ENCODE peak calls at places on chromosome 12, in eight cellular contexts. U is tibial artery, C is astrocyte of the hippocampus, I is AG04450, N is HuH-7.5, K is GM06990, Q is pons, B is NCI-H524. F is an unnamed sample.

GRCh38 chr12:120688527-120689071 is 1.6 kb downstream of the MLEC start:
- DNase-seq in B (no peak), I (no peak), N (no peak), K (no peak), Q (peak), C (peak), U (no peak), F (no peak)

GRCh38 chr12:104921340-104921739 is 36.8 kb downstream of the SLC41A2 start:
- DNase-seq in Q (no peak), U (no peak), B (no peak), I (no peak), N (no peak), C (no peak), K (no peak), F (no peak)

GRCh38 chr12:75289678-75290200 is 40.4 kb downstream of the CAPS2 start:
- DNase-seq in K (no peak), B (no peak), C (peak), N (no peak), I (no peak), Q (peak), U (no peak), F (no peak)

GRCh38 chr12:122545855-122546254 is 18.8 kb downstream of the KNTC1 start:
- DNase-seq in N (no peak), B (no peak), Q (no peak), U (no peak), C (no peak), I (no peak), K (peak), F (no peak)

GRCh38 chr12:43336962-43337555 is 214.9 kb downstream of the ADAMTS20 start:
- DNase-seq in U (no peak), K (no peak), I (no peak), C (peak), B (no peak), N (no peak), Q (peak), F (no peak)

GRCh38 chr12:11630046-11630706 is 19.3 kb upstream of the ETV6 start:
- DNase-seq in N (no peak), K (no peak), C (peak), B (peak), I (no peak), Q (no peak), U (no peak), F (no peak)

GRCh38 chr12:103561174-103561573 is 25.9 kb upstream of the STAB2 start:
- DNase-seq in N (no peak), Q (no peak), K (no peak), B (no peak), C (peak), U (no peak), I (no peak), F (no peak)

GRCh38 chr12:103326190-103326589 is 169.6 kb downstream of the C12orf42 start:
- DNase-seq in C (no peak), B (no peak), K (no peak), U (no peak), N (peak), I (no peak), Q (no peak), F (no peak)

GRCh38 chr12:63103489-63104131 is 47.4 kb downstream of the AVPR1A start:
- DNase-seq in Q (peak), U (no peak), N (no peak), K (no peak), C (peak), B (no peak), I (no peak), F (no peak)

GRCh38 chr12:120725659-120726509 is at the start of gene ACADS:
- DNase-seq in K (peak), U (peak), B (peak), N (peak), C (peak), Q (peak), I (peak), F (peak)

GRCh38 chr12:990649-991349 is at the start of gene ERC1:
- DNase-seq in I (peak), B (peak), C (peak), N (peak), K (peak), Q (peak), U (peak), F (peak)

GRCh38 chr12:120216742-120217595 is 16.1 kb upstream of the RPLP0 start:
- DNase-seq in I (no peak), K (no peak), B (no peak), N (no peak), C (no peak), Q (no peak), U (no peak), F (no peak)

GRCh38 chr12:25835385-25835784 is 123.1 kb upstream of the RASSF8 start:
- DNase-seq in C (no peak), I (no peak), N (no peak), Q (no peak), B (no peak), U (no peak), K (no peak), F (no peak)

GRCh38 chr12:85036241-85036707 is at the start of the genes LRRIQ1 and TSPAN19:
- DNase-seq in I (peak), B (peak), K (peak), N (peak), C (peak), Q (peak), U (peak), F (peak)

GRCh38 chr12:64169999-64170398 is 52.1 kb downstream of the KICS2 start:
- DNase-seq in C (peak), N (no peak), U (no peak), B (no peak), K (no peak), I (no peak), Q (no peak), F (no peak)

GRCh38 chr12:88303335-88303734 is 161.2 kb downstream of the TMTC3 start:
- DNase-seq in N (no peak), K (no peak), C (no peak), U (no peak), Q (no peak), B (no peak), I (no peak), F (no peak)

GRCh38 chr12:56229082-56229481 is 769 bp upstream of the SLC39A5 start:
- DNase-seq in U (no peak), N (no peak), K (no peak), Q (no peak), B (no peak), I (no peak), C (no peak), F (no peak)

GRCh38 chr12:51082561-51083139 is 746 bp downstream of the CSRNP2 start:
- DNase-seq in U (no peak), Q (peak), B (peak), C (peak), I (no peak), K (no peak), N (peak), F (peak)

GRCh38 chr12:67475725-67476124 is 172.8 kb upstream of the DYRK2 start:
- DNase-seq in Q (no peak), B (no peak), I (no peak), U (no peak), N (no peak), K (no peak), C (no peak), F (no peak)

GRCh38 chr12:58819945-58820344 is 100.4 kb downstream of the LRIG3 start:
- DNase-seq in K (no peak), I (no peak), U (no peak), N (no peak), C (peak), Q (no peak), B (no peak), F (no peak)

GRCh38 chr12:40292788-40293429 is 68.1 kb downstream of the LRRK2 start:
- DNase-seq in U (no peak), C (no peak), B (no peak), N (no peak), K (no peak), I (no peak), Q (no peak), F (no peak)

GRCh38 chr12:132528564-132529106 is 38.7 kb downstream of the FBRSL1 start:
- DNase-seq in N (no peak), K (no peak), U (no peak), B (no peak), Q (no peak), I (no peak), C (no peak), F (no peak)

GRCh38 chr12:121657305-121658008 is 12.0 kb downstream of the MORN3 start:
- DNase-seq in Q (no peak), K (no peak), I (no peak), C (no peak), U (no peak), B (no peak), N (no peak), F (no peak)

GRCh38 chr12:95130096-95130495 is 56.7 kb upstream of the NR2C1 start:
- DNase-seq in K (no peak), I (no peak), Q (no peak), N (no peak), B (no peak), U (no peak), C (peak), F (no peak)

GRCh38 chr12:12704593-12705230 is 8.7 kb upstream of the GPR19 start:
- DNase-seq in B (peak), K (no peak), C (peak), N (no peak), U (no peak), I (peak), Q (peak), F (peak)

GRCh38 chr12:40170593-40170992 is 54.2 kb upstream of the LRRK2 start:
- DNase-seq in B (peak), I (no peak), Q (no peak), N (no peak), U (no peak), C (no peak), K (no peak), F (no peak)

GRCh38 chr12:70353780-70354640 is 12.1 kb upstream of the KCNMB4 start:
- DNase-seq in K (no peak), C (no peak), I (no peak), N (no peak), B (no peak), Q (peak), U (no peak), F (no peak)

GRCh38 chr12:4114986-4115385 is 158.6 kb upstream of the CCND2 start:
- DNase-seq in I (no peak), Q (no peak), B (no peak), U (no peak), N (no peak), K (no peak), C (no peak), F (no peak)

GRCh38 chr12:105986779-105987686 is 151.7 kb downstream of the NUAK1 start:
- DNase-seq in I (peak), N (no peak), B (no peak), C (peak), Q (no peak), U (no peak), K (peak), F (no peak)

GRCh38 chr12:68745376-68745903 is 536 bp upstream of the SLC35E3 start:
- DNase-seq in I (no peak), N (no peak), Q (no peak), C (no peak), K (no peak), U (no peak), B (no peak), F (no peak)

GRCh38 chr12:52285851-52286530 is 5.3 kb downstream of the KRT81 start:
- DNase-seq in U (peak), C (no peak), B (no peak), N (no peak), Q (no peak), I (no peak), K (no peak), F (no peak)

F was measured in uterus.